ENCODE peak calls at places on chromosomes 7 and 10, in nine cellular contexts. T, K, N, R, X, U, J, D and Z are unnamed samples.
A peak's percentile ranks its signal among the peaks of the same experiment; 100 is the strongest.

GRCh38 chr10:43196131-43196980 is 58.1 kb downstream of the CSGALNACT2 start:
- DNase-seq in T (no peak), K (peak; percentile 4), N (no peak), R (no peak), X (no peak), U (no peak), J (no peak), D (no peak), Z (no peak)

GRCh38 chr10:74063256-74063655 is 65.3 kb downstream of the VCL start:
- DNase-seq in T (no peak), K (no peak), N (no peak), R (peak; percentile 69), X (no peak), U (no peak), J (no peak), D (no peak), Z (no peak)

GRCh38 chr10:11330383-11331020 is 280.9 kb downstream of the USP6NL start:
- DNase-seq in T (no peak), K (no peak), N (no peak), R (peak; percentile 66), X (no peak), U (no peak), J (no peak), D (no peak), Z (no peak)

GRCh38 chr10:71214641-71215160 is 2.3 kb downstream of the UNC5B start:
- DNase-seq in T (no peak), K (no peak), N (no peak), R (no peak), X (peak; percentile 33), U (no peak), J (peak; percentile 29), D (no peak), Z (no peak)

GRCh38 chr7:103573479-103574058 is 127.6 kb upstream of the SLC26A5 start:
- DNase-seq in T (no peak), K (no peak), N (peak; percentile 38), R (peak; percentile 71), X (no peak), U (no peak), J (no peak), D (peak; percentile 28), Z (peak; percentile 11)

GRCh38 chr7:84686373-84686772 is 491.8 kb upstream of the SEMA3A start:
- DNase-seq in T (no peak), K (no peak), N (no peak), R (peak; percentile 41), X (no peak), U (no peak), J (no peak), D (no peak), Z (no peak)

GRCh38 chr7:95749515-95749914 is 22.8 kb upstream of the DYNC1I1 start:
- DNase-seq in T (no peak), K (no peak), N (no peak), R (no peak), X (no peak), U (no peak), J (no peak), D (no peak), Z (no peak)

GRCh38 chr7:121138262-121138933 is 149.9 kb downstream of the CPED1 start:
- DNase-seq in T (no peak), K (no peak), N (peak; percentile 75), R (no peak), X (no peak), U (no peak), J (no peak), D (peak; percentile 13), Z (peak; percentile 46)

GRCh38 chr10:103069453-103070331 is 123.4 kb downstream of the NT5C2 start:
- DNase-seq in T (no peak), K (no peak), N (peak; percentile 19), R (peak; percentile 66), X (peak; percentile 89), U (no peak), J (peak; percentile 78), D (peak; percentile 68), Z (peak; percentile 13)

GRCh38 chr10:100827819-100828743 is 82.7 kb downstream of the PAX2 start:
- DNase-seq in T (no peak), K (peak; percentile 51), N (no peak), R (no peak), X (peak; percentile 70), U (no peak), J (peak; percentile 77), D (no peak), Z (no peak)

GRCh38 chr10:25797888-25798429 is 136.1 kb upstream of the MYO3A start:
- DNase-seq in T (no peak), K (no peak), N (no peak), R (peak; percentile 5), X (no peak), U (no peak), J (no peak), D (no peak), Z (no peak)

GRCh38 chr7:55178863-55179773 is 160.3 kb downstream of the EGFR start:
- DNase-seq in T (no peak), K (no peak), N (no peak), R (no peak), X (no peak), U (no peak), J (no peak), D (no peak), Z (no peak)

GRCh38 chr7:142481548-142481947 is 223.7 kb upstream of the PRSS58 start:
- DNase-seq in T (no peak), K (no peak), N (no peak), R (peak; percentile 55), X (no peak), U (no peak), J (no peak), D (no peak), Z (no peak)

GRCh38 chr7:46146454-46147255 is 225.6 kb upstream of the IGFBP3 start:
- DNase-seq in T (no peak), K (no peak), N (no peak), R (peak; percentile 70), X (no peak), U (no peak), J (no peak), D (no peak), Z (no peak)

GRCh38 chr7:27168265-27168947 is 3.1 kb upstream of the HOXA9 start:
- DNase-seq in T (no peak), K (no peak), N (no peak), R (no peak), X (no peak), U (no peak), J (no peak), D (no peak), Z (no peak)

GRCh38 chr10:85916999-85917573 is 449.5 kb downstream of the GRID1 start:
- DNase-seq in T (no peak), K (no peak), N (peak; percentile 81), R (no peak), X (no peak), U (no peak), J (no peak), D (no peak), Z (peak; percentile 13)

GRCh38 chr7:84906889-84907288 is 280.0 kb downstream of the SEMA3D start:
- DNase-seq in T (no peak), K (no peak), N (no peak), R (no peak), X (no peak), U (no peak), J (no peak), D (no peak), Z (no peak)

GRCh38 chr7:148044173-148044572 is 546.4 kb upstream of the C7orf33 start:
- DNase-seq in T (no peak), K (no peak), N (peak; percentile 69), R (no peak), X (no peak), U (no peak), J (no peak), D (no peak), Z (peak; percentile 55)

GRCh38 chr7:52270301-52270700 is 765.1 kb upstream of the POM121L12 start:
- DNase-seq in T (no peak), K (no peak), N (no peak), R (no peak), X (no peak), U (no peak), J (no peak), D (no peak), Z (no peak)

GRCh38 chr7:45892407-45893035 is 4.2 kb downstream of the IGFBP1 start:
- DNase-seq in T (no peak), K (no peak), N (no peak), R (no peak), X (no peak), U (no peak), J (no peak), D (no peak), Z (no peak)

GRCh38 chr10:68073631-68074403 is 1.3 kb downstream of the HERC4 start:
- DNase-seq in T (no peak), K (no peak), N (no peak), R (peak; percentile 47), X (no peak), U (no peak), J (no peak), D (no peak), Z (no peak)